ENCODE peak calls at places on chromosomes 7 and 10, in six cellular contexts. Q, J, V, A, T and W are unnamed samples.

GRCh38 chr7:144903201-144903600 is 67.3 kb upstream of the TPK1 start:
- DNase-seq in T (no peak), V (no peak), J (no peak), A (no peak), Q (no peak), W (no peak)

GRCh38 chr7:24290004-24290641 is 6.1 kb downstream of the NPY start:
- DNase-seq in T (no peak), A (peak), V (peak), J (no peak), Q (no peak), W (no peak)

GRCh38 chr7:64884913-64885370 is 18.1 kb upstream of the ZNF273 start:
- DNase-seq in Q (no peak), J (no peak), T (no peak), A (no peak), V (no peak), W (no peak)

GRCh38 chr10:128160335-128160734 is 34.1 kb upstream of the MKI67 start:
- DNase-seq in T (no peak), V (peak), Q (no peak), A (no peak), J (no peak), W (no peak)

GRCh38 chr10:89706011-89706410 is 4.6 kb downstream of the KIF20B start:
- DNase-seq in A (peak), T (no peak), V (no peak), J (no peak), Q (no peak), W (no peak)

GRCh38 chr7:4895766-4896165 is 12.2 kb upstream of the RADIL start:
- DNase-seq in A (no peak), V (no peak), J (no peak), Q (no peak), T (no peak), W (no peak)

GRCh38 chr7:120856621-120857352 is 1.2 kb downstream of the TSPAN12 start:
- DNase-seq in V (peak), J (peak), A (peak), T (peak), Q (peak), W (no peak)

GRCh38 chr7:127158659-127159058 is 94.1 kb downstream of the GRM8 start:
- DNase-seq in Q (no peak), J (no peak), T (no peak), A (no peak), V (peak), W (no peak)

GRCh38 chr7:112937651-112938390 is 147.6 kb upstream of the TMEM168 start:
- DNase-seq in Q (no peak), A (peak), T (no peak), J (no peak), V (no peak), W (no peak)

GRCh38 chr7:71144963-71145362 is 13.0 kb downstream of the GALNT17 start:
- DNase-seq in T (no peak), V (no peak), A (no peak), J (no peak), Q (no peak), W (no peak)

GRCh38 chr7:36957620-36958019 is 233.3 kb upstream of the AOAH start:
- DNase-seq in Q (no peak), T (no peak), V (no peak), J (no peak), A (no peak), W (no peak)

GRCh38 chr7:22123139-22123538 is 177.4 kb upstream of the CDCA7L start:
- DNase-seq in T (no peak), V (no peak), Q (no peak), J (no peak), A (no peak), W (no peak)

GRCh38 chr10:86090807-86091206 is 275.8 kb downstream of the GRID1 start:
- DNase-seq in Q (no peak), T (no peak), J (no peak), V (no peak), A (no peak), W (no peak)

GRCh38 chr7:29976265-29976664 is 13.3 kb downstream of the SCRN1 start:
- DNase-seq in Q (no peak), V (no peak), J (no peak), T (no peak), A (peak), W (no peak)

GRCh38 chr7:156777364-156778069 is 115.5 kb downstream of the LMBR1 start:
- DNase-seq in V (no peak), T (no peak), A (peak), Q (no peak), J (no peak), W (no peak)

GRCh38 chr7:158328376-158329013 is 259.1 kb downstream of the PTPRN2 start:
- DNase-seq in J (no peak), V (no peak), A (no peak), T (no peak), Q (no peak), W (no peak)

GRCh38 chr7:116686033-116686432 is 14.0 kb downstream of the MET start:
- DNase-seq in J (no peak), T (no peak), Q (no peak), V (no peak), A (no peak), W (no peak)

GRCh38 chr7:116689787-116690186 is 17.8 kb downstream of the MET start:
- DNase-seq in Q (no peak), V (peak), J (no peak), A (no peak), T (no peak), W (no peak)

GRCh38 chr7:116686812-116687419 is 14.9 kb downstream of the MET start:
- DNase-seq in V (no peak), T (no peak), Q (no peak), J (no peak), A (no peak), W (no peak)

GRCh38 chr7:116691664-116692063 is 19.7 kb downstream of the MET start:
- DNase-seq in V (peak), A (no peak), T (no peak), J (no peak), Q (no peak), W (peak)

DNA sequence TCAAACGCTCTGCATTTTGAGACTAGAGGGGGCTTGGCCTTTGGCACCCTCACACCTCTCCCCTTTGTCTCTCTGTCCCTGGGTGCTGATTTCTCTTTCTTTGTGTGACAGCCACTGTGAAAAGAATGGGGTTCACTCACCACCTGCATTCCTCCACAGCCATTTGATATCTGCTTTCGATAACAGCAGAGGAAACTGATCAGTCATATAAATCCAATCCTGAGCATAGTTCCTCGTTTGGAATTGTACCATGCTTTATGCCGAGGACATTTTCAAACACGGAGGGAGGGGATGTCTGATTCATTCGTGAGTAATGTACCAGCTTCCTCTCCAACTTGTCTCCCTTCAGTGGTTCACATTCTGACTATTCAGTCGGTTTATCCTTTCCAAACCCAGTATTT is 15.8 kb downstream of the MET start:
- DNase-seq in T (no peak), A (peak), Q (no peak), J (no peak), V (peak), W (no peak)
- TF ChIP-seq POLR2A in T (no peak), A (no peak), Q (no peak), J (no peak), V (no peak), W (no peak)

GRCh38 chr7:102457352-102457924 is 7.2 kb downstream of the ALKBH4 start:
- DNase-seq in Q (no peak), T (no peak), J (no peak), V (no peak), A (no peak), W (no peak)

GRCh38 chr7:102454423-102454822 is 10.2 kb downstream of the ALKBH4 start:
- DNase-seq in Q (no peak), J (no peak), T (no peak), V (no peak), A (no peak), W (no peak)

GRCh38 chr7:102453319-102453718 is 11.3 kb downstream of the ALKBH4 start:
- DNase-seq in J (no peak), V (no peak), Q (no peak), T (no peak), A (no peak), W (no peak)

GRCh38 chr7:102456327-102456726 is 8.3 kb downstream of the ALKBH4 start:
- DNase-seq in T (no peak), A (peak), V (no peak), J (no peak), Q (no peak), W (no peak)

GRCh38 chr7:102455596-102455995 is 9.1 kb downstream of the ALKBH4 start:
- DNase-seq in T (no peak), Q (no peak), J (no peak), V (no peak), A (no peak), W (no peak)
- TF ChIP-seq POLR2A in T (no peak), Q (no peak), J (no peak), V (no peak), A (no peak), W (no peak)

DNA sequence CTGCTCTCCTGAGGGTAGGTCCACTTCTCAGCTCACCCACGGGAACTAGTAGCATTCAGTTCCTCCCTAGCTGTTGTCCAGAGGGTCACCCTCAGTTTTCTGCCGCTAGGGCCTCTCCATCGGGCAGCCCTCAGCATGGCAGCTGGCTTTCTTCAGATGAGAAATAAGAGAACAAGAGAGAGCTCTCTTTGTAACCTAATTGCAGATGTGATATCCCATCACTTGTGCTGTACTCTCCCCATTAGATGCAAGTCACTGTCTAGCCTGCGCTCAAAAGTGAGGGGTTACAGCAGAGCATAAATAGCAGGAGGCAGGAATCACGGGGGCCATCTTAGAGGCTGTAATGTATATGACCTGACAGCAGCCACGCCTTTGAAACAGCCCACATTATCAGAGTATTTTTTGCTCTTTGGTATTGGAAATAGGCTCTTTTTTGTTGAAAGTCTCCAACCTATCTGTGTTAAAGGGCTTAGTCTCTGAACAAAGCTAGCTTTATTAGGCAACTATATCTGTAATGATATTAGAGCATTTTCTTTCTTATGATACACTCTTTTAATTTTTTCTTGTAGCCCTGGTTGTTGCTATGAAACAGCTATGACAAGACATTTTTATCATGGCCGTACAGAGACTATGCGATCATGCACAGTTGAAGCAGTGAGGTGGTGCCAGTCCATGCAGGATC is 45.7 kb downstream of the CROT start:
- DNase-seq in A (no peak), Q (no peak), T (no peak), J (no peak), V (no peak), W (no peak)
- TF ChIP-seq POLR2A in A (no peak), Q (no peak), T (no peak), J (no peak), V (no peak), W (no peak)

GRCh38 chr7:122143751-122144711 is at the start of gene AASS:
- DNase-seq in V (peak), A (peak), Q (peak), T (peak), J (peak), W (peak)
- TF ChIP-seq POLR2A in V (no peak), A (peak), Q (peak), T (peak), J (peak), W (peak)

GRCh38 chr7:134480730-134481129 is 21.8 kb upstream of the AKR1B1 start:
- DNase-seq in T (no peak), V (peak), A (peak), Q (peak), J (no peak), W (no peak)
- TF ChIP-seq POLR2A in T (no peak), V (no peak), A (no peak), Q (peak), J (no peak), W (no peak)

DNA sequence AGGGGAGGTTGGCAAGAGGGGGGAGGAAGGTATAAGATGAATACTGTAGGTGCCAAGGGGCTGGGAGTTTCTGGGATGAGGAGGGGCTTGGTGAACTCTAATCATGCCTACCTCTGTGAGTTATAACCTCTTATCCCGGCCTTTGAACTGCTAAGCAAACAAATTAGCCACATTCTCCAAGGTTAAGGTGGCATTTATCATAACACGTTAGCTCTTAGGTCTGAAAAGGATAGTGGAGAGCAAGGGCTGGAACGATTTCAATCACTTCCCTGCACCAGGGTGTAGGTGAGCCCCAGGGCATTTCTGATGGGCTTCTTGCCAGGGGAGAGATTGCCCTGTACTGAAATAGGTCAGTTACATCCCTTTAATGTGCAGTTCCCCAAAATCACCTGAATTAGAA is 28.6 kb upstream of the DMBT1 start:
- DNase-seq in A (no peak), Q (no peak), V (no peak), T (no peak), J (no peak), W (no peak)
- TF ChIP-seq POLR2A in A (no peak), Q (no peak), V (no peak), T (no peak), J (no peak), W (no peak)